ENCODE peak calls at places on chromosome 16, in four cellular contexts. I is CD8-positive, alpha-beta T cell; R is neural progenitor cell; X is breast epithelium. N is an unnamed sample.

GRCh38 chr16:46895399-46896313 is 11.5 kb downstream of the GPT2 start:
- DNase-seq in I (no peak), R (no peak), X (no peak), N (no peak)

GRCh38 chr16:4059969-4060368 is 56.3 kb downstream of the ADCY9 start:
- DNase-seq in I (no peak), R (no peak), X (no peak), N (peak; percentile 60)

GRCh38 chr16:86225905-86226371 is 284.4 kb upstream of the FOXF1 start:
- DNase-seq in I (no peak), R (no peak), X (peak; percentile 35), N (no peak)

GRCh38 chr16:2752035-2752849 is at the start of gene SRRM2:
- DNase-seq in I (peak; percentile 91), R (peak; percentile 98), X (peak; percentile 95), N (peak; percentile 98)

GRCh38 chr16:1351215-1351581 is 480 bp downstream of the TSR3 start:
- DNase-seq in I (no peak), R (no peak), X (no peak), N (no peak)

GRCh38 chr16:50747206-50747956 is 5.5 kb downstream of the CYLD start:
- DNase-seq in I (no peak), R (no peak), X (no peak), N (no peak)

GRCh38 chr16:79175286-79176057 is 425.1 kb downstream of the MAF start:
- DNase-seq in I (no peak), R (no peak), X (no peak), N (no peak)

GRCh38 chr16:46976550-46976949 is 3.1 kb upstream of the DNAJA2 start:
- DNase-seq in I (no peak), R (no peak), X (no peak), N (no peak)

GRCh38 chr16:569445-570254 is at the start of gene PIGQ:
- DNase-seq in I (peak; percentile 51), R (peak; percentile 90), X (peak; percentile 69), N (peak; percentile 81)

GRCh38 chr16:74586948-74587347 is 20.0 kb downstream of the GLG1 start:
- DNase-seq in I (no peak), R (no peak), X (no peak), N (no peak)

GRCh38 chr16:28192811-28193529 is 18.8 kb downstream of the XPO6 start:
- DNase-seq in I (peak; percentile 62), R (no peak), X (no peak), N (peak; percentile 92)

GRCh38 chr16:56041556-56042140 is 149.6 kb upstream of the GNAO1 start:
- DNase-seq in I (no peak), R (peak; percentile 76), X (no peak), N (no peak)

GRCh38 chr16:57526498-57526897 is 9.9 kb downstream of the CCDC102A start:
- DNase-seq in I (no peak), R (no peak), X (no peak), N (no peak)
- H3K4me1 ChIP-seq in I (peaks cover 24% of the 10 kb centered on the region), R (peaks cover 5% of the 10 kb centered on the region), X (no peaks in the 10 kb centered on the region), N (no peaks in the 10 kb centered on the region)

GRCh38 chr16:57265850-57266530 is 18.5 kb downstream of the PLLP start:
- DNase-seq in I (no peak), R (peak; percentile 34), X (peak; percentile 88), N (no peak)
- H3K4me3 ChIP-seq in I (peak overlapping the region; percentile 10), R (no peak overlapping the region), X (no peak overlapping the region), N (peak overlapping the region; percentile 34)

GRCh38 chr16:88687676-88688012 is 1.3 kb upstream of the SNAI3 start:
- DNase-seq in I (no peak), R (no peak), X (no peak), N (no peak)
- H3K27me3 ChIP-seq in I (no peaks in the 10 kb centered on the region), R (peaks cover 58% of the 10 kb centered on the region), X (peaks cover 17% of the 10 kb centered on the region), N (no peaks in the 10 kb centered on the region)

GRCh38 chr16:11347831-11348230 is 2.6 kb downstream of the RMI2 start:
- DNase-seq in I (no peak), R (no peak), X (no peak), N (no peak)
- H3K4me1 ChIP-seq in I (no peaks in the 10 kb centered on the region), R (peaks cover 21% of the 10 kb centered on the region), X (peaks cover 5% of the 10 kb centered on the region), N (no peaks in the 10 kb centered on the region)

GRCh38 chr16:67528870-67529638 is 425 bp downstream of the RIPOR1 start:
- DNase-seq in I (no peak), R (peak; percentile 80), X (no peak), N (no peak)

GRCh38 chr16:67529639-67530012 is 997 bp downstream of the RIPOR1 start:
- DNase-seq in I (no peak), R (peak; percentile 51), X (no peak), N (peak; percentile 50)

GRCh38 chr16:67530013-67530939 is 1.6 kb downstream of the RIPOR1 start:
- DNase-seq in I (no peak), R (peak; percentile 59), X (no peak), N (peak; percentile 83)

GRCh38 chr16:67533024-67533560 is 4.5 kb downstream of the RIPOR1 start:
- DNase-seq in I (no peak), R (no peak), X (no peak), N (no peak)

GRCh38 chr16:67531247-67531646 is 2.6 kb downstream of the RIPOR1 start:
- DNase-seq in I (no peak), R (no peak), X (no peak), N (no peak)
- H3K4me3 ChIP-seq in I (no peak overlapping the region), R (no peak overlapping the region), X (peak overlapping the region; percentile 85), N (peak overlapping the region; percentile 66)

GRCh38 chr16:53740933-53741531 is 37.1 kb downstream of the FTO start:
- DNase-seq in I (no peak), R (no peak), X (no peak), N (no peak)

GRCh38 chr16:53744449-53744848 is 40.5 kb downstream of the FTO start:
- DNase-seq in I (peak; percentile 11), R (no peak), X (no peak), N (no peak)

GRCh38 chr16:53740476-53740875 is 36.5 kb downstream of the FTO start:
- DNase-seq in I (no peak), R (no peak), X (no peak), N (no peak)

GRCh38 chr16:53743149-53743566 is 39.2 kb downstream of the FTO start:
- DNase-seq in I (no peak), R (peak; percentile 51), X (no peak), N (no peak)

DNA sequence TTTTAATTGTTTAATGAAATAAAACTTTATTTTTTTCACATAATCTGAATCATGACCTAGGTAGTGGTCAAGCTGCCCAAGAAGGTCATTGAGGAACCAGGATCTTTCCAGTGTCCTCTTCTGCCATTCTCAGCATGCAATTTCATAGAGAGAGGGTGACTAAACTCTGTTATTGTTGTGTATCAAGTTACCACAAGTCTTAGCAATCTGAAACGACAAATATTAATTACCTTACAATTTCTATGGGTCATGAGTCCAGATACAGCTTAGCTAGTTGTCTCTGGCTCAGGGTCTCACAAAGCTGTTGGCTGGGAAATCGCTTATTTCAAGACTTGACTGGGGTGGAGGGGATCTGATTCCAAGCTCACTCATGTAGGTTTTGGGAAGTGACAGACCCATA is 37.6 kb downstream of the FTO start:
- DNase-seq in I (no peak), R (no peak), X (no peak), N (no peak)
- H3K27me3 ChIP-seq in I (no peaks in the 10 kb centered on the region), R (no peaks in the 10 kb centered on the region), X (no peaks in the 10 kb centered on the region), N (no peaks in the 10 kb centered on the region)

GRCh38 chr16:25265968-25266367 is 8.3 kb upstream of the ZKSCAN2 start:
- DNase-seq in I (no peak), R (no peak), X (no peak), N (no peak)

GRCh38 chr16:25269879-25270278 is 12.2 kb upstream of the ZKSCAN2 start:
- DNase-seq in I (no peak), R (no peak), X (no peak), N (no peak)

GRCh38 chr16:25271421-25271820 is 13.8 kb upstream of the ZKSCAN2 start:
- DNase-seq in I (no peak), R (no peak), X (no peak), N (no peak)

GRCh38 chr16:25264599-25264998 is 7.0 kb upstream of the ZKSCAN2 start:
- DNase-seq in I (no peak), R (peak; percentile 15), X (no peak), N (no peak)

GRCh38 chr16:25270577-25270976 is 12.9 kb upstream of the ZKSCAN2 start:
- DNase-seq in I (no peak), R (no peak), X (no peak), N (no peak)
- H3K4me1 ChIP-seq in I (no peaks in the 10 kb centered on the region), R (no peaks in the 10 kb centered on the region), X (no peaks in the 10 kb centered on the region), N (no peaks in the 10 kb centered on the region)

GRCh38 chr16:49464093-49464492 is 90.5 kb downstream of the C16orf78 start:
- DNase-seq in I (no peak), R (no peak), X (no peak), N (no peak)

GRCh38 chr16:49464877-49465504 is 91.4 kb downstream of the C16orf78 start:
- DNase-seq in I (no peak), R (peak; percentile 75), X (no peak), N (no peak)

GRCh38 chr16:49466881-49467280 is 93.3 kb downstream of the C16orf78 start:
- DNase-seq in I (no peak), R (no peak), X (no peak), N (no peak)

GRCh38 chr16:49466529-49466831 is 92.9 kb downstream of the C16orf78 start:
- DNase-seq in I (no peak), R (no peak), X (no peak), N (no peak)

GRCh38 chr16:49465661-49466528 is 92.3 kb downstream of the C16orf78 start:
- DNase-seq in I (no peak), R (no peak), X (no peak), N (no peak)
- H3K4me3 ChIP-seq in I (no peak overlapping the region), R (peak overlapping the region; percentile 53), X (no peak overlapping the region), N (no peak overlapping the region)

N was measured in Peyer's patch.